ENCODE peak calls at places on chromosomes 3 and 15, in eight cellular contexts. A is immature natural killer cell, K is heart right ventricle, R is cardiac fibroblast, D is Kasumi-1, G is stromal cell of bone marrow, M is aorta, Q is B cell. N is an unnamed sample.

GRCh38 chr3:194296448-194296831 is 54.7 kb downstream of the CPN2 start:
- DNase-seq in G (no peak), A (no peak), K (no peak), D (no peak), R (peak), Q (no peak), M (peak), N (peak)

GRCh38 chr15:90585863-90586262 is 56.1 kb downstream of the CRTC3 start:
- DNase-seq in Q (no peak), R (peak), M (no peak), D (no peak), A (no peak), G (no peak), K (no peak), N (peak)

GRCh38 chr3:56133423-56133822 is 334.8 kb downstream of the ERC2 start:
- DNase-seq in A (no peak), Q (no peak), K (no peak), R (peak), G (peak), D (no peak), M (no peak), N (peak)

GRCh38 chr3:170536712-170537111 is 49.2 kb downstream of the SLC7A14 start:
- DNase-seq in A (no peak), M (no peak), G (no peak), D (no peak), Q (no peak), R (no peak), K (no peak), N (no peak)

GRCh38 chr3:138222888-138223287 is 35.8 kb downstream of the ARMC8 start:
- DNase-seq in Q (no peak), D (peak), A (no peak), R (no peak), K (no peak), G (no peak), M (no peak), N (no peak)

GRCh38 chr3:149579838-149580542 is 77.8 kb downstream of the WWTR1 start:
- DNase-seq in R (peak), A (no peak), M (no peak), K (no peak), G (no peak), Q (no peak), D (no peak), N (peak)

GRCh38 chr3:156479574-156479973 is 75.3 kb downstream of the SSR3 start:
- DNase-seq in R (no peak), D (no peak), K (no peak), G (no peak), A (no peak), Q (no peak), M (no peak), N (no peak)

GRCh38 chr15:76140069-76140454 is 80.3 kb downstream of the TMEM266 start:
- DNase-seq in A (no peak), G (no peak), Q (no peak), K (no peak), D (peak), M (no peak), R (peak), N (no peak)

GRCh38 chr3:83913381-83913780 is 1045.4 kb upstream of the CADM2 start:
- DNase-seq in A (no peak), G (no peak), R (no peak), D (no peak), Q (no peak), M (no peak), K (no peak), N (no peak)

GRCh38 chr3:151903501-151903991 is 30.1 kb downstream of the SUCNR1 start:
- DNase-seq in G (no peak), A (no peak), K (no peak), R (peak), D (peak), M (no peak), Q (no peak), N (peak)

GRCh38 chr15:67158367-67158766 is 93.0 kb downstream of the SMAD3 start:
- DNase-seq in Q (no peak), M (no peak), K (no peak), R (no peak), D (no peak), G (no peak), A (no peak), N (no peak)

GRCh38 chr15:46543626-46544025 is 908.8 kb downstream of the SQOR start:
- DNase-seq in A (no peak), D (no peak), R (no peak), M (no peak), G (no peak), Q (no peak), K (no peak), N (no peak)

GRCh38 chr3:179158336-179159039 is 10.3 kb downstream of the PIK3CA start:
- DNase-seq in G (no peak), K (no peak), Q (no peak), D (no peak), R (no peak), M (no peak), A (no peak), N (no peak)

GRCh38 chr15:41930221-41930866 is 36.5 kb upstream of the SPTBN5 start:
- DNase-seq in R (peak), Q (no peak), D (no peak), M (no peak), A (no peak), K (no peak), G (peak), N (peak)

N was measured in fibroblast of gingiva.